ENCODE peak calls at places on chromosomes 3 and 15, in ten cellular contexts. A, G, D, I, Y, K, U, F, O and Q are unnamed samples.

GRCh38 chr3:171417813-171418212 is 42.4 kb downstream of the TNIK start:
- DNase-seq in A (no peak), G (peak), D (no peak), I (no peak), Y (no peak), K (no peak), U (peak), F (no peak), O (no peak), Q (no peak)

GRCh38 chr3:50264389-50264963 is 4.5 kb upstream of the SEMA3B start:
- DNase-seq in A (no peak), G (peak), D (no peak), I (peak), Y (peak), K (no peak), U (peak), F (no peak), O (peak), Q (no peak)

GRCh38 chr3:13600950-13601691 is 52.2 kb downstream of the FBLN2 start:
- DNase-seq in A (no peak), G (peak), D (no peak), I (no peak), Y (no peak), K (no peak), U (no peak), F (no peak), O (no peak), Q (no peak)

GRCh38 chr3:38782148-38782547 is 33.9 kb downstream of the SCN10A start:
- DNase-seq in A (no peak), G (no peak), D (no peak), I (no peak), Y (no peak), K (no peak), U (no peak), F (no peak), O (no peak), Q (no peak)

GRCh38 chr3:44885618-44886017 is 11.2 kb downstream of the TGM4 start:
- DNase-seq in A (no peak), G (peak), D (no peak), I (no peak), Y (no peak), K (no peak), U (peak), F (no peak), O (no peak), Q (no peak)

GRCh38 chr3:138675393-138675792 is 66.8 kb downstream of the FAIM start:
- DNase-seq in A (no peak), G (no peak), D (no peak), I (no peak), Y (no peak), K (no peak), U (no peak), F (no peak), O (no peak), Q (no peak)

GRCh38 chr15:77739591-77740378 is 107.1 kb upstream of the LINGO1 start:
- DNase-seq in A (peak), G (no peak), D (no peak), I (no peak), Y (peak), K (no peak), U (no peak), F (no peak), O (no peak), Q (peak)

GRCh38 chr3:36257117-36257516 is 123.2 kb upstream of the STAC start:
- DNase-seq in A (no peak), G (no peak), D (no peak), I (no peak), Y (no peak), K (no peak), U (no peak), F (no peak), O (no peak), Q (no peak)

GRCh38 chr3:136621628-136622027 is 130.6 kb downstream of the STAG1 start:
- DNase-seq in A (no peak), G (no peak), D (no peak), I (no peak), Y (no peak), K (no peak), U (no peak), F (no peak), O (no peak), Q (no peak)